ENCODE peak calls at places on chromosomes 13 and 19, in ten cellular contexts. K, S, R, G, W, N, X, M, H and C are unnamed samples.

GRCh38 chr19:18999016-18999758 is 34.1 kb downstream of the SUGP2 start:
- DNase-seq in K (no peak), S (no peak), R (no peak), G (no peak), W (no peak), N (no peak), X (peak), M (peak), H (no peak), C (no peak)

GRCh38 chr13:31591834-31592233 is 147.5 kb upstream of the RXFP2 start:
- DNase-seq in K (no peak), S (no peak), R (no peak), G (no peak), W (no peak), N (no peak), X (no peak), M (no peak), H (no peak), C (no peak)

GRCh38 chr19:18756896-18757295 is 34.2 kb downstream of the COMP start:
- DNase-seq in K (no peak), S (no peak), R (no peak), G (no peak), W (no peak), N (no peak), X (no peak), M (no peak), H (no peak), C (no peak)

GRCh38 chr13:27644302-27644701 is 22.6 kb downstream of the POLR1D start:
- DNase-seq in K (no peak), S (peak), R (peak), G (no peak), W (no peak), N (no peak), X (peak), M (peak), H (no peak), C (peak)

GRCh38 chr19:18809149-18809978 is 18.3 kb upstream of the COMP start:
- DNase-seq in K (peak), S (peak), R (peak), G (no peak), W (no peak), N (peak), X (peak), M (peak), H (peak), C (peak)

GRCh38 chr19:16051254-16052025 is 24.9 kb upstream of the TPM4 start:
- DNase-seq in K (no peak), S (no peak), R (no peak), G (no peak), W (no peak), N (no peak), X (no peak), M (no peak), H (no peak), C (no peak)

GRCh38 chr13:40379794-40380608 is 286.4 kb downstream of the FOXO1 start:
- DNase-seq in K (no peak), S (no peak), R (no peak), G (no peak), W (no peak), N (no peak), X (no peak), M (no peak), H (no peak), C (no peak)

GRCh38 chr13:113090415-113090770 is 15.2 kb upstream of the F7 start:
- DNase-seq in K (no peak), S (no peak), R (no peak), G (no peak), W (no peak), N (no peak), X (no peak), M (no peak), H (no peak), C (no peak)

GRCh38 chr13:78241278-78241919 is 322.8 kb upstream of the EDNRB start:
- DNase-seq in K (no peak), S (peak), R (no peak), G (peak), W (no peak), N (no peak), X (peak), M (peak), H (no peak), C (peak)

GRCh38 chr13:68439821-68440220 is 1209.7 kb upstream of the PCDH9 start:
- DNase-seq in K (no peak), S (no peak), R (no peak), G (no peak), W (no peak), N (no peak), X (no peak), M (no peak), H (peak), C (no peak)

GRCh38 chr19:30671622-30672051 is 299.5 kb downstream of the ZNF536 start:
- DNase-seq in K (no peak), S (peak), R (no peak), G (no peak), W (no peak), N (no peak), X (no peak), M (no peak), H (no peak), C (no peak)

GRCh38 chr13:24341439-24341838 is 32.1 kb downstream of the C1QTNF9 start:
- DNase-seq in K (no peak), S (peak), R (no peak), G (no peak), W (no peak), N (no peak), X (no peak), M (peak), H (no peak), C (peak)

GRCh38 chr13:30816733-30817132 is 81.4 kb downstream of the ALOX5AP start:
- DNase-seq in K (no peak), S (no peak), R (no peak), G (no peak), W (no peak), N (no peak), X (no peak), M (no peak), H (no peak), C (no peak)

GRCh38 chr19:728011-728410 is 19.3 kb downstream of the PALM start:
- DNase-seq in K (peak), S (no peak), R (no peak), G (no peak), W (no peak), N (no peak), X (no peak), M (no peak), H (no peak), C (no peak)

GRCh38 chr13:27943951-27944350 is 24.2 kb downstream of the PDX1 start:
- DNase-seq in K (no peak), S (no peak), R (no peak), G (no peak), W (no peak), N (no peak), X (no peak), M (no peak), H (no peak), C (no peak)

GRCh38 chr19:1026189-1027019 is at the start of gene CNN2:
- DNase-seq in K (peak), S (peak), R (no peak), G (peak), W (peak), N (peak), X (no peak), M (peak), H (no peak), C (peak)

GRCh38 chr19:7415163-7415856 is 66.6 kb downstream of the ARHGEF18 start:
- DNase-seq in K (no peak), S (no peak), R (no peak), G (no peak), W (no peak), N (no peak), X (peak), M (peak), H (no peak), C (no peak)

GRCh38 chr13:45209229-45209628 is 8.4 kb upstream of the KCTD4 start:
- DNase-seq in K (no peak), S (peak), R (no peak), G (no peak), W (no peak), N (no peak), X (no peak), M (peak), H (peak), C (no peak)

GRCh38 chr13:113110852-113111315 is 5.3 kb downstream of the F7 start:
- DNase-seq in K (no peak), S (no peak), R (no peak), G (no peak), W (no peak), N (no peak), X (no peak), M (no peak), H (no peak), C (no peak)

GRCh38 chr13:30744056-30744684 is 8.8 kb downstream of the ALOX5AP start:
- DNase-seq in K (no peak), S (no peak), R (no peak), G (no peak), W (peak), N (no peak), X (no peak), M (peak), H (peak), C (no peak)

GRCh38 chr13:114067886-114068722 is 64.3 kb downstream of the RASA3 start:
- DNase-seq in K (no peak), S (no peak), R (no peak), G (no peak), W (peak), N (no peak), X (no peak), M (no peak), H (no peak), C (no peak)

GRCh38 chr19:18292810-18293641 is 11.6 kb upstream of the JUND start:
- DNase-seq in K (peak), S (peak), R (no peak), G (peak), W (peak), N (peak), X (no peak), M (peak), H (peak), C (peak)

GRCh38 chr13:29566864-29567263 is 28.6 kb downstream of the SLC7A1 start:
- DNase-seq in K (no peak), S (no peak), R (no peak), G (no peak), W (no peak), N (no peak), X (no peak), M (no peak), H (no peak), C (no peak)

GRCh38 chr19:55437410-55437809 is 5.7 kb downstream of the SHISA7 start:
- DNase-seq in K (peak), S (peak), R (no peak), G (peak), W (no peak), N (no peak), X (no peak), M (peak), H (peak), C (peak)

GRCh38 chr19:18304496-18305312 is 18.2 kb downstream of the LSM4 start:
- DNase-seq in K (peak), S (peak), R (no peak), G (peak), W (peak), N (peak), X (no peak), M (peak), H (no peak), C (peak)

GRCh38 chr13:23724196-23724970 is 154.2 kb downstream of the TNFRSF19 start:
- DNase-seq in K (no peak), S (no peak), R (no peak), G (no peak), W (no peak), N (no peak), X (no peak), M (peak), H (no peak), C (peak)

GRCh38 chr19:42468273-42468796 is 25.6 kb upstream of the CXCL17 start:
- DNase-seq in K (no peak), S (peak), R (peak), G (no peak), W (no peak), N (no peak), X (peak), M (peak), H (peak), C (peak)

GRCh38 chr19:16213076-16213475 is 15.4 kb downstream of the AP1M1 start:
- DNase-seq in K (no peak), S (no peak), R (no peak), G (no peak), W (no peak), N (no peak), X (no peak), M (peak), H (no peak), C (no peak)

GRCh38 chr13:99553033-99553432 is 51.8 kb downstream of the TM9SF2 start:
- DNase-seq in K (no peak), S (no peak), R (no peak), G (no peak), W (no peak), N (no peak), X (no peak), M (no peak), H (no peak), C (no peak)

GRCh38 chr19:46081928-46082727 is 41.3 kb upstream of the IGFL4 start:
- DNase-seq in K (no peak), S (peak), R (no peak), G (peak), W (no peak), N (peak), X (no peak), M (peak), H (no peak), C (peak)

GRCh38 chr13:44271915-44272341 is 101.7 kb upstream of the SERP2 start:
- DNase-seq in K (peak), S (peak), R (no peak), G (no peak), W (no peak), N (no peak), X (no peak), M (no peak), H (no peak), C (no peak)

GRCh38 chr19:38172001-38172400 is 52.0 kb downstream of the DPF1 start:
- DNase-seq in K (peak), S (no peak), R (no peak), G (no peak), W (no peak), N (no peak), X (no peak), M (no peak), H (no peak), C (no peak)

GRCh38 chr19:2353895-2354592 is 6.0 kb upstream of the TMPRSS9 start:
- DNase-seq in K (no peak), S (no peak), R (no peak), G (no peak), W (no peak), N (no peak), X (no peak), M (no peak), H (no peak), C (no peak)
- TF ChIP-seq CTCF in K (no peak), S (no peak), R (no peak), G (no peak), W (no peak), N (no peak), X (no peak), M (no peak), H (no peak), C (no peak)

GRCh38 chr19:57473646-57474045 is 3.7 kb downstream of the ZNF772 start:
- DNase-seq in K (no peak), S (no peak), R (no peak), G (no peak), W (no peak), N (no peak), X (no peak), M (no peak), H (no peak), C (no peak)

DNA sequence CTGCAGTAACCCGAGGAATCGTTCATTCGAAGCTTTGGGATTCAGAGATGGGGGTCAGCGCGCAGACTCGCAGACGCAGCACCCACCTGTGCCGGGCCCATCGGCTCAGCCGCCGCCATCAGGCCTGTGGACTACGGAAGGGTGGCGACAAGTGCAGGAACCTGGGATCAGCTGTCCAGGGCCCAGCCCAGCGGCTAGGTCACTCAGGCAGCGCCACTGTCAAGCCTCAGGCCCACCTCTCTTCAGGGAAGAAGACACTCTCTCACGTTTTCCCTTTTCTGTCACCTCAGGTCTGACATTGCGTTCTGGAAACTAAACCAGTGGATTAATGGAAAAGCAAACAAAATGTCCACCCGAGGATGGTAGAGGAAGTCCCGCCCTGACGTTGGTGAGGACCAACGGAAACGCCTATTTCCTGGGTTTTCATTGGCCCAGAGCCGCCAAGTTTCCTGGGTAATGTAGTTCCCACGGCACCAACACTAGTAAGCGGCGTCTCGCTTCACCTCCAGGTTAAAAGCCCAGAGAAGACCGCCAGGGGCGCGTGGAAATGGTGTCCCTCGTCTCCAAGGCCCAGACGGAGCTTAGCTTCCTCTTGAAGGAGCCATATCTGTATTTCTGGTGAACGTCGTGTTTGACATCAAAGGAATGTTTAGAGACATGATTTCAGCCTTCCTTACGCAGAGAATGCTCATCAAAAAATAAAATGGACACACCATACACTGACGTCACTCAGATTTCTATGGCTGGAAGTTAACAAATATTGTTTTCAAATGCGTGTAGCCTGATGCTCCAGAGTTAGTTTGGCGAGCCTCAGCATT is at the start of gene ZNF772:
- DNase-seq in K (peak), S (peak), R (peak), G (peak), W (peak), N (peak), X (peak), M (peak), H (peak), C (peak)
- TF ChIP-seq CTCF in K (peak), S (peak), R (peak), G (no peak), W (peak), N (no peak), X (peak), M (peak), H (peak), C (peak)

GRCh38 chr19:14556662-14557188 is 15.1 kb downstream of the NDUFB7 start:
- DNase-seq in K (peak), S (peak), R (no peak), G (peak), W (peak), N (no peak), X (peak), M (peak), H (peak), C (peak)
- TF ChIP-seq CTCF in K (peak), S (peak), R (peak), G (peak), W (peak), N (no peak), X (peak), M (peak), H (peak), C (peak)

DNA sequence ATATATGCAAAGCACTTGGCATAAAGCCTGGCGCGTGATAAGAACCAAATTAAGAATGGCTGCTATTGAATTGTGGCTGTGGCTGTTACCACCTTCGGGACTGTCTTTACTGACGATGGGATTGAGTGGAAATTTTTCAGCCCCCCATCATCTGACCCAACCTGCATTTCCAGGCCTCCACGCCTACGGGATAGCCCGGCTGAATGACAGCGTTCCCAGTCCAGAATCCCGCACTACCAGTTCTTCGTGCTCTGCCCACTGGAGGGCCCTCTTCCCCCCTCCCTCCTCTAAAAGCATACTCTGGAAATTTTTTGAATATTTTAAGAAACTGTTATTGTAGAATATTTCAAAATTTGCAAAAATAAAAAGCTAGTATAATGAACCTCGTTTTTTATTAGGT is 11.0 kb downstream of the KRTDAP start:
- DNase-seq in K (no peak), S (no peak), R (no peak), G (no peak), W (no peak), N (no peak), X (no peak), M (no peak), H (no peak), C (no peak)
- TF ChIP-seq CTCF in K (no peak), S (no peak), R (no peak), G (no peak), W (no peak), N (no peak), X (no peak), M (no peak), H (no peak), C (no peak)

GRCh38 chr13:21556051-21556450 is 47.9 kb downstream of the MICU2 start:
- DNase-seq in K (no peak), S (peak), R (no peak), G (no peak), W (no peak), N (no peak), X (no peak), M (no peak), H (no peak), C (no peak)

GRCh38 chr13:21557995-21558394 is 46.0 kb downstream of the MICU2 start:
- DNase-seq in K (no peak), S (peak), R (no peak), G (no peak), W (no peak), N (no peak), X (no peak), M (no peak), H (no peak), C (peak)
- TF ChIP-seq CTCF in K (no peak), S (peak), R (peak), G (no peak), W (no peak), N (no peak), X (peak), M (peak), H (peak), C (peak)